ENCODE peak calls at places on chromosomes 7 and 10, in four cellular contexts. P, N, K and O are unnamed samples.

GRCh38 chr7:5630670-5631069 is 150.8 kb downstream of the RNF216 start:
- DNase-seq in N (no peak), K (no peak), P (no peak), O (no peak)

GRCh38 chr7:149279111-149279743 is 17.2 kb downstream of the ZNF783 start:
- DNase-seq in K (no peak), N (no peak), P (no peak), O (no peak)

GRCh38 chr7:128948312-128948973 is 10.7 kb downstream of the IRF5 start:
- DNase-seq in P (no peak), N (no peak), K (no peak), O (no peak)

GRCh38 chr7:42311195-42311594 is 74.2 kb upstream of the GLI3 start:
- DNase-seq in K (no peak), N (no peak), P (no peak), O (no peak)

GRCh38 chr10:71796749-71797405 is 23.6 kb upstream of the VSIR start:
- DNase-seq in K (no peak), N (no peak), P (peak; percentile 67), O (no peak)

GRCh38 chr7:2719007-2719406 is 31.0 kb downstream of the AMZ1 start:
- DNase-seq in N (no peak), K (peak; percentile 88), P (peak; percentile 69), O (peak; percentile 31)

GRCh38 chr10:88810196-88810961 is 7.8 kb downstream of the LIPM start:
- DNase-seq in N (peak; percentile 20), K (no peak), P (peak; percentile 5), O (peak; percentile 31)

GRCh38 chr7:100567045-100567730 is 6.5 kb downstream of the SAP25 start:
- DNase-seq in K (no peak), P (no peak), N (no peak), O (no peak)

GRCh38 chr7:65840446-65840845 is 32.4 kb upstream of the VKORC1L1 start:
- DNase-seq in N (no peak), P (no peak), K (no peak), O (no peak)

GRCh38 chr7:94288091-94288490 is 106.6 kb upstream of the COL1A2 start:
- DNase-seq in P (no peak), N (no peak), K (no peak), O (peak; percentile 26)

DNA sequence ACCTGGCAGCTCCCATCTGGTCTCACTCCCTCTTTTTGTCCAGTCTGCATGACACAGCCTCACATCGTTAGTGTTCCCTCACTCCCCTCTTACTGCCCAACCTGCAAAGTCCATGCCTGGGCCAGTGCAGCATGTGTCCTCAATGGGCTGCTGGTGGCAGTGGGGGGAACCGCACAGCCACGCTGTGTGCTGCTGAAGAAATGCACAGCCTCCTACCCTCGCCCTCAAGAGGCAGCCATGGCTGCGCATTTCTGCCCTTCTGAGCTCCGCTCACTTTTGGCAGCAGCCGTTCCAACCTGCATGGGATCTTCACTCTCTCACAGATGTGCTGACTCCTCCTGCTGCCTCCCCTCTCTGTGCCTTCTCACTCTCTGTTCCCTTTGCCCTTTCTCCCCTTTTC is 103.4 kb downstream of the EGFR start:
- DNase-seq in N (no peak), P (no peak), K (no peak), O (no peak)
- TF ChIP-seq PHF8 in N (no peak), P (no peak), K (no peak), O (no peak)

DNA sequence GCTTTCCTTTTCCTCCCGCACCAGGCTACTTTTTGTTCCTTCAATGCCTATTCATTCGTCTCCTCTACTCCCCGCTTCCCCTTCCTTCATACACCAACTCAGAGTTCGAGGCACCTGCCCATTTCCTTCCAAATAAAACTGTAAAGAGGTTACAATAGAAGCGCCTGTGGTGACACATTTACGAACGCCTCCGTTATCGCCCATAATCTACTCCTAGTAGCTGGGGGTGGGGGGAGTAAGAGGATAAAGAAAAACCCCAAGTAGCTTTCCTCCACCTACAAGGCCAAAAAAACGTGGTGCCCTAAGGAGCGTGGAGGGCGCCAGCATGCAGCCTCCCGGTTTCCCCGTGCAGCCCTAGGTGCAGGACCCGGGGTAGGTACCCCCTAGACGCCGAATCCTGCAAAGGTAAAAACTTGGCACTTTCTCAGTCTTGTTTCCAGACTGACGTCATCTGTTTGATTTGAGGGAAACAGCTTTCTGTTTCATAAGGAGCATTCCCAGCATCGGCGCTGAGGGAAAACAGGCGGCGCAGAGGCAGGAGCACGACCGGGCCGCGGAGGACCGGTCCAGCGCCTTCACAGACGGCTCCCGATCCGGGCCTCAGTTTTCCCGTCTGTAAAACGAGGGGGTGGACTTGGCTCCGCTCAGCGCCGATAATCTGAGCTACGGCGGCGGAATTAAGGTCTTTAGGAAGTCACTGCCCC is 922 bp downstream of the PPA1 start:
- DNase-seq in N (peak; percentile 71), K (peak; percentile 52), P (peak; percentile 49), O (peak; percentile 36)
- TF ChIP-seq HDAC2 in N (no peak), K (no peak), P (peak; percentile 64), O (no peak)

GRCh38 chr10:29517352-29517923 is 117.3 kb downstream of the SVIL start:
- DNase-seq in N (peak; percentile 43), P (peak; percentile 38), K (peak; percentile 70), O (peak; percentile 46)
- TF ChIP-seq PHF8 in N (no peak), P (no peak), K (no peak), O (no peak)

DNA sequence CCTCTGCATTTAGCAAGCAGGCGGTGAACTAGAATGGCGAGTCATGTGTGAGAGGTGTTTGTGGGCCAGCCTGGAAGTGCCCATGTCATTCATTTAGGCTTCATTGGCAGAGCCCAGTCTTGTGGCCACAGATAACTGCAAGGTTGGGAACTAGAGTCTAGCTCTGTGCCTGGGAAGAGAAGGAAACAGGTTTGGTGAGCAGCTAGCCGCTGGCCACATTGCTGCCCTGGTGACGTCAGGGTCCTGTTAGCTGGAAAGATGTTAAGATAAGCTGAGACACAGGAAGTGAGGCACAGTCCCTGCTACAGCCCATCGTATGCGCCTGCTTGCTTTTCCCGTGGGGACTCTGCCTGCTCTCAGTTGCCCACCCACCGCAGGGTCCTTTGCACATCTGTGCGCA is 185.5 kb downstream of the CAMK1D start:
- DNase-seq in N (no peak), P (no peak), K (peak; percentile 33), O (no peak)
- TF ChIP-seq HDAC2 in N (no peak), P (no peak), K (no peak), O (no peak)